ENCODE peak calls at places on chromosomes 16 and 17, in nine cellular contexts. E is esophagus muscularis mucosa, V is endothelial cell of umbilical vein, Q is K562, J is IMR-90, N is AG09319, H is fibroblast of pulmonary artery, M is adrenal gland, K is AG04450. X is an unnamed sample.

GRCh38 chr17:42460371-42460770 is 1.7 kb downstream of the ATP6V0A1 start:
- DNase-seq in Q (no peak), K (no peak), J (no peak), V (no peak), M (no peak), H (no peak), N (no peak), E (no peak), X (no peak)

GRCh38 chr16:75120253-75120652 is 3.7 kb upstream of the LDHD start:
- DNase-seq in N (no peak), M (no peak), Q (no peak), E (no peak), J (no peak), V (no peak), H (no peak), K (no peak), X (no peak)

GRCh38 chr17:27915715-27916114 is 22.6 kb upstream of the LYRM9 start:
- DNase-seq in V (no peak), H (no peak), J (no peak), M (no peak), E (no peak), K (no peak), Q (no peak), N (no peak), X (no peak)

GRCh38 chr16:57013268-57013667 is 23.9 kb downstream of the NLRC5 start:
- DNase-seq in J (peak), E (no peak), K (no peak), M (no peak), Q (no peak), N (no peak), V (no peak), H (peak), X (no peak)

GRCh38 chr16:57354311-57354710 is 4.3 kb upstream of the CCL22 start:
- DNase-seq in K (no peak), J (no peak), H (no peak), M (no peak), N (no peak), V (no peak), Q (no peak), E (no peak), X (no peak)

GRCh38 chr16:85491798-85492616 is 121.1 kb upstream of the GSE1 start:
- DNase-seq in E (no peak), Q (peak), H (no peak), N (no peak), V (no peak), M (peak), J (no peak), K (no peak), X (peak)

GRCh38 chr16:49158029-49158642 is 123.5 kb downstream of the CBLN1 start:
- DNase-seq in M (peak), V (no peak), K (no peak), N (no peak), J (peak), Q (peak), H (peak), E (no peak), X (no peak)

GRCh38 chr16:58085171-58085570 is 44.0 kb downstream of the CFAP20 start:
- DNase-seq in M (no peak), H (no peak), N (no peak), J (no peak), V (no peak), K (no peak), E (no peak), Q (no peak), X (no peak)

GRCh38 chr16:976389-976931 is 5.1 kb upstream of the SOX8 start:
- DNase-seq in K (no peak), N (no peak), H (no peak), M (no peak), J (no peak), Q (no peak), E (no peak), V (no peak), X (peak)

GRCh38 chr17:9174779-9175574 is 153.7 kb downstream of the NTN1 start:
- DNase-seq in H (no peak), Q (no peak), M (no peak), E (no peak), J (no peak), K (no peak), N (no peak), V (no peak), X (peak)

GRCh38 chr16:65700599-65700998 is 578.7 kb upstream of the CDH11 start:
- DNase-seq in H (peak), V (no peak), E (no peak), K (no peak), M (no peak), J (no peak), Q (no peak), N (no peak), X (no peak)

GRCh38 chr17:67293251-67294203 is 48.5 kb upstream of the HELZ start:
- DNase-seq in J (peak), H (peak), M (peak), N (peak), E (no peak), V (peak), K (no peak), Q (peak), X (peak)

GRCh38 chr17:246851-247421 is 65.5 kb upstream of the DOC2B start:
- DNase-seq in V (no peak), H (no peak), K (no peak), E (no peak), J (no peak), M (no peak), N (no peak), Q (no peak), X (peak)

GRCh38 chr17:80970044-80970761 is 21.4 kb upstream of the CHMP6 start:
- DNase-seq in M (peak), E (no peak), J (no peak), N (no peak), V (no peak), Q (peak), K (no peak), H (peak), X (no peak)

GRCh38 chr16:2205967-2206313 is 686 bp downstream of the MLST8 start:
- DNase-seq in Q (no peak), H (no peak), J (no peak), K (no peak), M (no peak), V (no peak), E (no peak), N (no peak), X (peak)

GRCh38 chr17:35094902-35095301 is 24.8 kb downstream of the RAD51D start:
- DNase-seq in V (peak), Q (no peak), N (peak), E (no peak), H (peak), J (peak), M (peak), K (peak), X (no peak)

GRCh38 chr16:81485824-81486554 is 41.4 kb downstream of the CMIP start:
- DNase-seq in H (peak), N (no peak), Q (no peak), E (no peak), K (no peak), V (peak), M (peak), J (no peak), X (peak)

GRCh38 chr16:31181102-31181830 is 1.3 kb downstream of the FUS start:
- DNase-seq in N (no peak), H (peak), V (peak), J (peak), K (no peak), M (peak), Q (peak), E (no peak), X (peak)

GRCh38 chr17:73954981-73955380 is 248.5 kb upstream of the RPL38 start:
- DNase-seq in M (no peak), J (no peak), V (no peak), E (no peak), N (no peak), Q (no peak), K (no peak), H (no peak), X (no peak)

GRCh38 chr17:3385869-3386816 is at the start of gene OR3A2:
- DNase-seq in H (no peak), M (no peak), Q (no peak), V (no peak), E (no peak), J (no peak), N (no peak), K (no peak), X (no peak)

DNA sequence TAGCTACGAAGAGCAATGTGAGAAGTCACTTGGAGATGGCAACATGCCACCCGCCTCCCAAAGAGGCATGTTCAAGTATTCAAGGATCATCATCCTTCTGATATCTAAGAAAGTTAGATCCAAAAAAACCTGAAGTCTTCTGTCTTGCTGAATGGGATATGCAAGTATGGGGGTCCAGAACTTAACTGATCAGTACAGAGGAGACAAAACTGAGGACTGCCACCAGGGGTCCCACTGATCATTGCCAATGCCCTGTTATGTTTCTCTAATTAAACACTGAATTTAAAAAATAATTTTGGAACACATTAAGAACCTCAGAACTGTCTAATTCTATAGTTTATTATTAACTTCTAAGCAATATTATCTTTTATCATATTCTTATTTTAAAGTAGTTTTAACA is 99.7 kb downstream of the CDH8 start:
- DNase-seq in Q (no peak), H (no peak), V (no peak), N (no peak), M (no peak), J (no peak), E (no peak), K (no peak), X (no peak)
- TF ChIP-seq CTCF in Q (no peak), H (no peak), V (no peak), N (no peak), M (no peak), J (no peak), E (peak), K (no peak), X (no peak)

GRCh38 chr16:28553776-28554633 is at the start of gene SGF29:
- DNase-seq in V (peak), Q (peak), J (peak), E (peak), M (peak), N (peak), H (peak), K (peak), X (peak)
- TF ChIP-seq CTCF in V (no peak), Q (peak), J (peak), E (peak), M (peak), N (peak), H (peak), K (peak), X (no peak)

GRCh38 chr16:70702624-70703023 is 16.8 kb upstream of the MTSS2 start:
- DNase-seq in K (no peak), J (no peak), E (no peak), N (no peak), V (no peak), H (no peak), M (peak), Q (no peak), X (no peak)

GRCh38 chr16:70701998-70702397 is 16.1 kb upstream of the MTSS2 start:
- DNase-seq in Q (no peak), N (no peak), V (no peak), K (no peak), J (no peak), M (no peak), E (no peak), H (no peak), X (no peak)

GRCh38 chr16:70704586-70704985 is 18.7 kb upstream of the MTSS2 start:
- DNase-seq in H (no peak), Q (no peak), V (no peak), N (no peak), E (no peak), K (no peak), M (no peak), J (no peak), X (no peak)

GRCh38 chr16:70703835-70704381 is 18.1 kb upstream of the MTSS2 start:
- DNase-seq in E (no peak), V (no peak), M (no peak), H (no peak), Q (no peak), K (no peak), J (no peak), N (no peak), X (no peak)

GRCh38 chr16:70703041-70703834 is 17.4 kb upstream of the MTSS2 start:
- DNase-seq in K (peak), M (peak), N (peak), Q (peak), J (peak), H (peak), V (no peak), E (no peak), X (no peak)
- TF ChIP-seq CTCF in K (peak), M (peak), N (peak), Q (peak), J (peak), H (peak), V (no peak), E (peak), X (no peak)

DNA sequence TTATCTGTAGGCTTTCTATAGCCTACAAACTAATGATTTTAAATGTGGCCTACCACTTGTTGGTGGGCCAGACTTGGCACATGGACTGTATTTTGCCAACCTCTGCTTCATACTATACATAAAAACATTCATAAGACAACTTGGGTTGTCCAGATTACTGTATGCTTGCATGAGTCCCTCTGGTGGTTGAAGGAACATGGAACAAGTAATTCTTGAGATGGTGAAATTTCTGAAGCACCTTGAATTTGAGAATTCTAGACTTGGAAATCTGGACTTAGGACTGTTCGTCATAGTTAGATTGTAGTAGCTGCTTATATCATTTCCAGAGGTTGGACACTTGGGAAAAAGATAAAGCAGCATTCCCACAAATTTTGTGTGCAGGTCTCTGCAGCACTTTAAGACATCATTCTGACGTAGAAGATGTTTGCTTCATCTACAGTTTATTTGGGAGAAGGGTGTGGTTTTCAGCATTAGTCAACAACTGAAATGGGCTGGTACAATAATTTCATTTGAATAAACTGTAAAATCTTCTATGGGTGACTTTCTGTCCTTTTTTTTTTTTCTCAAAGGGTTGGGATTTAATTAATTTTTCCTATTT is 31.2 kb downstream of the NFATC3 start:
- DNase-seq in V (peak), N (no peak), Q (peak), J (peak), K (no peak), E (no peak), M (no peak), H (peak), X (no peak)
- TF ChIP-seq CTCF in V (peak), N (peak), Q (peak), J (peak), K (peak), E (no peak), M (peak), H (peak), X (peak)

GRCh38 chr17:48149174-48150106 is 41.9 kb downstream of the SNX11 start:
- DNase-seq in N (no peak), H (peak), V (no peak), J (no peak), Q (peak), K (no peak), E (no peak), M (no peak), X (no peak)
- TF ChIP-seq CTCF in N (no peak), H (no peak), V (no peak), J (no peak), Q (no peak), K (no peak), E (no peak), M (no peak), X (no peak)

X was measured in kidney.